ENCODE peak calls at places on chromosomes 11 and 22, in seven cellular contexts. H is neuronal stem cell, M is mesendoderm, R is H1, V is mesenchymal stem cell, L is H9, S is trophoblast cell. D is an unnamed sample.

GRCh38 chr11:57345555-57346151 is 7.5 kb downstream of the P2RX3 start:
- DNase-seq in L (peak), M (peak), V (peak), H (peak), S (peak), R (peak), D (peak)

GRCh38 chr11:60831501-60832079 is 10.3 kb upstream of the CCDC86 start:
- DNase-seq in M (no peak), S (peak), R (no peak), L (no peak), V (peak), H (no peak), D (peak)

GRCh38 chr11:27317751-27318150 is 45.3 kb downstream of the CCDC34 start:
- DNase-seq in L (no peak), S (no peak), M (peak), R (no peak), V (peak), H (no peak), D (peak)

GRCh38 chr11:61539009-61539408 is 30.5 kb downstream of the LRRC10B start:
- DNase-seq in V (no peak), S (no peak), R (no peak), H (no peak), M (no peak), L (no peak), D (no peak)

GRCh38 chr11:45333506-45333971 is 47.4 kb upstream of the SYT13 start:
- DNase-seq in H (no peak), M (peak), V (peak), S (no peak), L (peak), R (peak), D (peak)

GRCh38 chr11:12066056-12066798 is 44.2 kb upstream of the MICAL2 start:
- DNase-seq in S (peak), L (no peak), R (peak), V (peak), M (peak), H (no peak), D (peak)

GRCh38 chr22:47369020-47369419 is 606.6 kb downstream of the TBC1D22A start:
- DNase-seq in M (no peak), L (peak), R (no peak), V (no peak), S (no peak), H (no peak), D (no peak)

GRCh38 chr11:108117746-108118371 is 3.5 kb upstream of the ACAT1 start:
- DNase-seq in V (peak), H (no peak), M (peak), S (no peak), L (no peak), R (no peak), D (peak)

GRCh38 chr22:37036655-37037377 is 14.7 kb upstream of the KCTD17 start:
- DNase-seq in M (no peak), L (no peak), V (no peak), S (no peak), R (no peak), H (no peak), D (no peak)

GRCh38 chr22:44570476-44571445 is 72.7 kb upstream of the RTL6 start:
- DNase-seq in S (no peak), L (no peak), V (no peak), R (no peak), M (no peak), H (no peak), D (no peak)

GRCh38 chr11:11979487-11980117 is 28.8 kb downstream of the DKK3 start:
- DNase-seq in H (no peak), M (peak), V (peak), S (peak), R (no peak), L (no peak), D (peak)

DNA sequence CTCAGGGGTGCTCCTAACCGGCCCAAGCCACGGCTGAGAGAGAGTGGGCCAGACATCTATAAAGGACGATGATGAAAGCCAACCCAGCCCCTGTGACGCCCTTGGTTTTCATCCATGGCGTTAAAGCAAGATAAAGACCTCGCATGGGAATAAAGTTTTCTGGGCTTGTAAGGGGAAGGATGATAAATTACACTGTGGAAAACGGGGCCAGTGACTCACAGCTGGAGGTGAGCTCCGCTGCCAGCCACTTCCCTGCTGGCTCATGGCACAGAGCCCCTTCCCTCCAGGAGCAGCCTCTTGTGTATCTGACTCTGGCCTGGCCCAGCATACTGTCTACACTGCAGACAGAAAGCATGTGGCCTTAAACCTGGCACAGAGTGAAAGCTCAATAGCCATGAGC is 503.2 kb upstream of the B3GAT1 start:
- DNase-seq in R (no peak), V (no peak), H (no peak), M (no peak), L (no peak), S (no peak), D (no peak)
- H2BK120ac ChIP-seq in R (no peak), V (no peak), H (no peak), M (no peak), L (no peak), S (no peak), D (no peak)

GRCh38 chr11:19878520-19878919 is 165.9 kb downstream of the NAV2 start:
- DNase-seq in H (no peak), M (no peak), V (no peak), S (no peak), R (no peak), L (no peak), D (no peak)
- H2BK120ac ChIP-seq in H (no peak), M (no peak), V (no peak), S (no peak), R (no peak), L (no peak), D (no peak)

DNA sequence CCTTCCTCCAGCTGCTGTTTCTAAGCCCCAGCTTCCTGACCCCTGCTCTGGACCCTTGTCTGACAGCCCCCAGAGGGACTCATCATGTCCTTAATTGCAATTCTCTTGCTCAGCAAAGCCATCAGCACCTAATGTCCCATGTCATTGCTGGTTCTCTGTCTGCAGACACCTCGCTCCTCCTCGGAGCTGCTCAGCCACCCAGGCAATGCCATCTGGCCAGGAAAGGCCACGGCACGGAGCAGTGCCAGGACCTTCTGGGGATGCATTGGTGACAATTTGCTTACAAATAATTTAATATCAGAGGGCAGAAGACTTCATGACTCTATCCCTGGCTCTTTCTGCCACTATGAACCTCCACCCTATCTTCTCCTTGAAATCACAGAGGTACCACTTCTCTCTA is 107.0 kb upstream of the THY1 start:
- DNase-seq in L (no peak), M (no peak), R (no peak), S (no peak), H (no peak), V (no peak), D (no peak)
- H2BK120ac ChIP-seq in L (no peak), M (no peak), R (no peak), S (no peak), H (no peak), V (no peak), D (no peak)

DNA sequence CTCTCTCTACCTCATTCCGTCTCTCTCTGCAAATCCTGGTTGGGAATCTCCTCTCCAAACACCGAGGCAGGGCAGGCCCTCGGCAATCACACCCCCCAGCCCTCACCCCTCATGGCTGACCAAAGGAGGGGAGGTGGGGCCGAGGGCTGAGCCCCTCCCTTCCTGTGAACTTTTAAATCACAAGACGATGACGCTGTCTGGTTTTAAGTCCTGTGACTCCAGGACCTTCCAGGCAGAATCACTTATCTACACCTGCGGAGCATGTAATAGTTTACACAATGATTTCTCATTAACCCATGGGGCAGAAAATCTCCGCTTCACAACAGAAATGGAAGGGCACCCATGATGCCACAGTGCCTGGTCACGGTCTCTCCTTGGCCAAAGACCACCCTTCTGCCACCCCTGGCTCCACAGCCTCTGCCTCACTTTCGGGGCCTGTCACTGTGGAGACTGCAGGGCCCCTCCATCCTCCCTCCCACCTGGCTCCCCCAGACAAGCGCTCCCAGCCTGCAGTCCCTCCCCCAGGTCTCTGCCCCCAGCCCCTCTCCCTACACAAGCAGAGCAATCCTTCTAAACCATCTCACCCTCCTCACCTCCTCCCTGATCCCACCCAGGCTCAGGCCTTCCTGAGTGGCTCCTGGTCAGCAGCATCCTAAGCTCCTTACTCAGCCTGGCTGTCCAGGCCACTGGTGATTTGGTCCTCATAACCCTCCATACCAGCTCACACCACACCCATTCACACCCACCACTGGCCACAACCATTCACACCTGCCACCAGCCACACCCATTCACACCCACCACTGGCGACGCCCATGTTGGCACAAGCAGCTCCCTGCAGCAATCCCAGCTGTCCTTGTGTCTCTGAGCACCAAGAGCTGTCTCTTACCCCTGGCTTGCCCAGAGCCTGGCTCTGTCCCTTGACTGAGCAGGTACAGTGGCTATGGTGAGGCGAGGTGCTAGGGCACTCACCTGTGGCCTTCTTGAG is 30.7 kb upstream of the ARFGAP3 start:
- DNase-seq in V (no peak), H (no peak), R (no peak), M (no peak), L (no peak), S (no peak), D (no peak)
- H2BK120ac ChIP-seq in V (no peak), H (no peak), R (no peak), M (no peak), L (no peak), S (no peak), D (no peak)

GRCh38 chr22:23778576-23778900 is 5.9 kb downstream of the MMP11 start:
- DNase-seq in M (no peak), V (no peak), S (no peak), H (no peak), R (no peak), L (no peak), D (no peak)
- H2BK120ac ChIP-seq in M (no peak), V (no peak), S (no peak), H (no peak), R (no peak), L (no peak), D (no peak)